ENCODE peak calls at places on chromosomes 5 and 9, in seven cellular contexts. P is psoas muscle, Q is glutamatergic neuron, G is AG10803, K is GM10248, C is HFF-Myc, N is astrocyte of the spinal cord. F is an unnamed sample.

GRCh38 chr5:125655156-125655555 is 768.1 kb upstream of the GRAMD2B start:
- DNase-seq in Q (no peak), C (no peak), K (no peak), G (no peak), P (no peak), N (no peak), F (no peak)

GRCh38 chr9:104091708-104092107 is 2.4 kb upstream of the SMC2 start:
- DNase-seq in G (no peak), N (peak), K (peak), C (no peak), Q (no peak), P (no peak), F (peak)

GRCh38 chr9:137672907-137673791 is 54.3 kb downstream of the EHMT1 start:
- DNase-seq in P (no peak), K (peak), C (peak), N (peak), G (peak), Q (no peak), F (peak)

GRCh38 chr9:127658431-127658830 is 46.4 kb downstream of the STXBP1 start:
- DNase-seq in P (no peak), Q (no peak), K (no peak), N (no peak), G (no peak), C (no peak), F (no peak)

GRCh38 chr5:6397536-6398269 is 19.4 kb upstream of the MED10 start:
- DNase-seq in C (no peak), P (no peak), G (no peak), Q (no peak), K (no peak), N (no peak), F (no peak)

GRCh38 chr9:38119570-38119969 is 50.5 kb upstream of the SHB start:
- DNase-seq in P (no peak), Q (no peak), C (no peak), K (no peak), N (no peak), G (no peak), F (no peak)

GRCh38 chr5:53359906-53360305 is 120.5 kb upstream of the FST start:
- DNase-seq in G (peak), Q (no peak), P (no peak), N (no peak), C (no peak), K (no peak), F (no peak)

GRCh38 chr5:154523704-154524103 is 45.7 kb upstream of the HAND1 start:
- DNase-seq in C (no peak), N (no peak), Q (peak), G (no peak), K (no peak), P (no peak), F (no peak)

GRCh38 chr9:129021091-129021490 is 7.0 kb downstream of the SH3GLB2 start:
- DNase-seq in K (peak), C (no peak), N (no peak), Q (no peak), P (no peak), G (no peak), F (peak)

GRCh38 chr9:81855538-81855937 is 72.7 kb upstream of the SPATA31D4 start:
- DNase-seq in Q (no peak), P (no peak), N (peak), K (no peak), C (no peak), G (peak), F (no peak)

GRCh38 chr9:69442486-69442885 is 117.5 kb downstream of the ENTREP1 start:
- DNase-seq in G (no peak), C (no peak), P (no peak), N (no peak), K (no peak), Q (no peak), F (no peak)

GRCh38 chr9:37301369-37302172 is 120.9 kb upstream of the GRHPR start:
- DNase-seq in C (no peak), P (no peak), N (no peak), G (no peak), Q (no peak), K (no peak), F (no peak)

GRCh38 chr5:39523821-39524220 is 99.0 kb upstream of the DAB2 start:
- DNase-seq in N (peak), C (no peak), P (no peak), K (no peak), G (peak), Q (no peak), F (no peak)

GRCh38 chr5:98905857-98906688 is 22.7 kb downstream of the CHD1 start:
- DNase-seq in Q (no peak), P (no peak), C (no peak), K (peak), N (peak), G (peak), F (no peak)

GRCh38 chr5:141402553-141403328 is at the start of gene PCDHGA9:
- DNase-seq in G (peak), P (peak), K (no peak), N (peak), C (no peak), Q (no peak), F (no peak)
- TF ChIP-seq CTCF in G (peak), P (peak), K (peak), N (peak), C (peak), Q (no peak), F (no peak)

GRCh38 chr5:143449772-143450171 is 46.3 kb upstream of the NR3C1 start:
- DNase-seq in Q (no peak), K (no peak), C (no peak), N (no peak), P (no peak), G (peak), F (no peak)
- TF ChIP-seq CTCF in Q (no peak), K (no peak), C (no peak), N (no peak), P (no peak), G (no peak), F (no peak)

GRCh38 chr5:32712463-32713395 is 1.6 kb downstream of the NPR3 start:
- DNase-seq in K (no peak), Q (no peak), P (no peak), N (peak), C (no peak), G (peak), F (no peak)
- TF ChIP-seq CTCF in K (no peak), Q (no peak), P (no peak), N (peak), C (peak), G (peak), F (no peak)

GRCh38 chr5:119411291-119411934 is 40.9 kb upstream of the HSD17B4 start:
- DNase-seq in P (no peak), N (peak), G (peak), C (no peak), K (no peak), Q (no peak), F (no peak)
- TF ChIP-seq CTCF in P (no peak), N (no peak), G (no peak), C (no peak), K (no peak), Q (no peak), F (no peak)

DNA sequence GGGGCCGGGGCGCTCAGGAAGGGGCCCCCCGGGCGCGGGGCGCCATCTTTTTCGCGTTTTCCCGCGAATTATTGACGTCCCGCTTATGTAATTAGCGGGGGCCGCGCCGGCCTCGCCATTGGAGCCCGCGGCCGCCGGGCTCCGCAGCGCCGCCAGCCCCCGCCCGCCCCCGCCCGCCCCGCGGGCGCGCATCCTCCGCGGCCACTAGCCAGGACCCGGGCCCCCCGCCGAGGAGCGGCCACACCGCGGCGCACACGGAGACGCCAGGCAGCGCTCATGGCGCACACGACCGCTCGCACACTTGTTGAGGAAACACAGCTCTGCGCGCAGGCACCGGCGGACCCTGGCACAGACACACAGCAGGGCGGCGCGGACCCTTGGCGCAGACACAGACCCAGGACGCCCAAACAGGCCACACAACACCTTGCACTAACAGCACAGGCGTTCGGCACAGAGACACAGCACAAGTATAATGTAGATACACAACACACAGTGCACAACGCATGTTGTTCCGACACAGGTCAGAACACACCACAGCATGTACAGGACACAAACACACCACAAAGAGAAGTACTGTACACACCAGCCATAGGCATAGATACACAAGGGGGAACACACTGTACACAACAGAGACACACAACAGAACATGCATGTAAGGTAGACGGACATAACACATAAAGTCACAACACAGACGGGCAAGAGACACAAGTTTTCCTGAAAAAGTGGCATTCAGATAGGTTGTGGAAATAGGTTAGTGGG is 467 bp upstream of the PHF19 start:
- DNase-seq in P (peak), G (peak), Q (peak), C (no peak), N (peak), K (peak), F (peak)
- TF ChIP-seq CTCF in P (no peak), G (peak), Q (no peak), C (no peak), N (no peak), K (peak), F (peak)

GRCh38 chr9:126501383-126502331 is 112.1 kb upstream of the LMX1B start:
- DNase-seq in C (no peak), G (no peak), Q (no peak), P (no peak), N (no peak), K (no peak), F (no peak)
- TF ChIP-seq CTCF in C (no peak), G (no peak), Q (no peak), P (no peak), N (no peak), K (no peak), F (no peak)

DNA sequence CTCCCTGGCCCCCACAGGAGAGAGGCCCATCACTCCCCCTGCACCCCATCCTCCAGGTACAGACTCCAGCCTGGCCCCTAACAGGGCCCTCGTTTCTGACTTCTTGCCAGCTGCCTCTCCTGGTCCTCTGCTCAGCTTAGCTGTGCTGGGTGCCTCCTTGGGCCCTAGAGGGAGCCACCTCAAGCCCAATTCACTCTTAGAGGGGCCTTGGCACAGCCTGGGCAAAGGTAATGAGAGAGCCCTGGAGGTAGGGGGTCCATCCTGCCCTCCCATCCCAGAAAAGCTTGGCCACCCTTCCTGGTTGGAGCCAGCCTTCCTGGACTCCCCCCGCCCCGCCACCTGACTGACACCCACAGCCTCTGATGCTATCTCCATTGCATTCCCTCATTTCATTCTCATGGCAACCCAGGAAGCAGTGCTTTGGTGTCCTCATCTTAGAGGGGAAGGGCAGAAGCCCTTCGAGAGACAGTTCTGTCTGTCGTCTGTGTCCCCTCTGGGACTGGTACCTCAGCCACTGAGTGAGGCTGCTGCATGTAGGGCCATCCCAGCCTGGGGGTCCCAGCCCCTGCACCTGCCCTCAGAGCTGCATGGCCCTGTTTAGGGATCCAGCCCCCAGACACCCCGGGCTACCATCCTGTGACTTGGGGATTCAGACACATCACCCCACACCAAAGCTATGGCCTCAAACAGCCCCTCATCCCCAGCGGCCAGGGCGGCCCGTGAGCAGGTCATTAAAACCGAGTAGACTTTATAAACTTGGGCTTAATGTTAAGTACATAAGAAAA is 95.5 kb downstream of the BARX1 start:
- DNase-seq in G (no peak), P (no peak), K (peak), Q (no peak), N (no peak), C (no peak), F (no peak)
- TF ChIP-seq CTCF in G (no peak), P (no peak), K (no peak), Q (no peak), N (no peak), C (peak), F (no peak)

GRCh38 chr9:75088646-75089368 is 493 bp downstream of the OSTF1 start:
- DNase-seq in Q (peak), G (peak), N (peak), P (peak), C (no peak), K (peak), F (peak)
- TF ChIP-seq CTCF in Q (no peak), G (peak), N (peak), P (peak), C (no peak), K (no peak), F (no peak)